ENCODE peak calls at places on chromosomes 1 and 21, in six cellular contexts. U is type B pancreatic cell; N is progenitor cell of endocrine pancreas; C is cardiac muscle cell; L is central memory CD4-positive, alpha-beta T cell; A is stimulated activated naive CD4-positive, alpha-beta T cell treated with Interleukin-2 at 50 U/mL for 16 hours. S is an unnamed sample.

GRCh38 chr21:16124397-16125130 is 394.8 kb downstream of the USP25 start:
- DNase-seq in N (no peak), U (no peak), A (no peak), C (no peak), L (no peak), S (no peak)

GRCh38 chr1:9452516-9453158 is 86.6 kb upstream of the SLC25A33 start:
- DNase-seq in L (no peak), C (no peak), N (no peak), U (no peak), A (no peak), S (no peak)

GRCh38 chr21:41766883-41767605 is at the start of gene RIPK4:
- DNase-seq in L (peak), U (no peak), C (peak), N (peak), A (peak), S (peak)

GRCh38 chr1:206794294-206794908 is 22.1 kb upstream of the IL10 start:
- DNase-seq in A (peak), C (no peak), U (no peak), N (no peak), L (peak), S (no peak)

GRCh38 chr1:246683521-246683920 is 40.7 kb upstream of the SCCPDH start:
- DNase-seq in N (no peak), C (no peak), L (no peak), A (no peak), U (no peak), S (no peak)

GRCh38 chr1:57957576-57957975 is 533.7 kb upstream of the DAB1 start:
- DNase-seq in N (no peak), C (no peak), L (no peak), U (no peak), A (no peak), S (no peak)

GRCh38 chr1:205416326-205416725 is 5.5 kb downstream of the LEMD1 start:
- DNase-seq in U (no peak), C (no peak), N (no peak), A (no peak), L (no peak), S (no peak)

GRCh38 chr1:161191971-161192370 is 6.9 kb downstream of the ADAMTS4 start:
- DNase-seq in U (no peak), A (no peak), C (no peak), L (no peak), N (no peak), S (no peak)

GRCh38 chr1:158355773-158356172 is 2.1 kb downstream of the CD1E start:
- DNase-seq in N (no peak), A (no peak), C (no peak), L (no peak), U (no peak), S (no peak)

GRCh38 chr21:36320421-36321324 is 676 bp downstream of the MORC3 start:
- DNase-seq in C (peak), L (no peak), U (peak), A (no peak), N (peak), S (peak)

GRCh38 chr1:184903111-184903692 is 71.1 kb downstream of the NIBAN1 start:
- DNase-seq in A (no peak), L (no peak), C (no peak), N (no peak), U (no peak), S (no peak)

GRCh38 chr1:65804584-65804983 is 11.9 kb downstream of the PDE4B start:
- DNase-seq in A (no peak), C (no peak), L (no peak), N (no peak), U (no peak), S (no peak)

GRCh38 chr1:64540265-64540791 is 70.4 kb downstream of the CACHD1 start:
- DNase-seq in A (no peak), L (no peak), N (no peak), C (no peak), U (no peak), S (no peak)

GRCh38 chr1:92065042-92065441 is 10.2 kb downstream of the SETSIP start:
- DNase-seq in U (no peak), L (no peak), C (no peak), N (no peak), A (no peak), S (no peak)

GRCh38 chr21:33939224-33939623 is 23.6 kb upstream of the ATP5PO start:
- DNase-seq in N (no peak), A (no peak), C (no peak), U (no peak), L (no peak), S (no peak)

GRCh38 chr21:46622226-46622625 is 13.2 kb upstream of the PRMT2 start:
- DNase-seq in U (no peak), C (no peak), A (no peak), N (no peak), L (peak), S (no peak)

GRCh38 chr1:207362962-207363858 is 41.7 kb downstream of the CD55 start:
- DNase-seq in N (no peak), A (no peak), C (no peak), U (no peak), L (peak), S (no peak)

GRCh38 chr21:25979845-25980433 is 190.6 kb downstream of the APP start:
- DNase-seq in L (no peak), A (no peak), U (no peak), C (no peak), N (no peak), S (no peak)

GRCh38 chr21:43191521-43191920 is 22.7 kb downstream of the CRYAA start:
- DNase-seq in C (no peak), U (peak), L (no peak), N (peak), A (no peak), S (no peak)

GRCh38 chr1:3236955-3237354 is 168.0 kb downstream of the PRDM16 start:
- DNase-seq in A (no peak), C (no peak), L (no peak), N (no peak), U (no peak), S (no peak)

GRCh38 chr21:45966995-45967394 is 14.6 kb upstream of the COL6A1 start:
- DNase-seq in C (no peak), N (no peak), U (no peak), L (no peak), A (no peak), S (no peak)

GRCh38 chr1:28132110-28132897 is 43.9 kb upstream of the EYA3 start:
- DNase-seq in U (no peak), A (no peak), C (no peak), N (no peak), L (no peak), S (no peak)

GRCh38 chr21:41141031-41141457 is 26.9 kb upstream of the BACE2 start:
- DNase-seq in L (no peak), A (no peak), N (no peak), U (no peak), C (no peak), S (no peak)

GRCh38 chr1:72186733-72187307 is 95.5 kb downstream of the NEGR1 start:
- DNase-seq in N (no peak), L (no peak), C (no peak), A (no peak), U (no peak), S (no peak)

GRCh38 chr1:112316254-112316653 is 79.8 kb upstream of the CTTNBP2NL start:
- DNase-seq in N (no peak), L (no peak), A (no peak), C (no peak), U (no peak), S (no peak)

GRCh38 chr1:3152143-3152542 is 83.1 kb downstream of the PRDM16 start:
- DNase-seq in C (no peak), A (no peak), U (no peak), N (no peak), L (no peak), S (no peak)

S was measured in T1000.